ENCODE peak calls at places on chromosomes 13 and 19, in seven cellular contexts. L is Peyer's patch, O is ovary, G is uterus, T is transverse colon, S is gastrocnemius medialis, J is adrenal gland. F is an unnamed sample.

GRCh38 chr13:30142502-30143211 is 164.7 kb downstream of the KATNAL1 start:
- DNase-seq in L (no peak), O (peak), G (peak), T (peak), S (no peak), J (peak), F (peak)

GRCh38 chr19:56393119-56394012 is at the start of gene ZNF582:
- DNase-seq in L (peak), O (peak), G (peak), T (peak), S (peak), J (peak), F (peak)

GRCh38 chr13:41064493-41064892 is 3.2 kb downstream of the WBP4 start:
- DNase-seq in L (no peak), O (no peak), G (no peak), T (no peak), S (no peak), J (no peak), F (no peak)

GRCh38 chr13:46168341-46168740 is 13.6 kb downstream of the LCP1 start:
- DNase-seq in L (no peak), O (no peak), G (peak), T (peak), S (no peak), J (no peak), F (peak)

GRCh38 chr13:110964229-110965037 is 49.6 kb upstream of the ANKRD10 start:
- DNase-seq in L (no peak), O (no peak), G (no peak), T (no peak), S (no peak), J (no peak), F (no peak)

GRCh38 chr19:55027472-55028337 is 10.4 kb downstream of the GP6 start:
- DNase-seq in L (no peak), O (no peak), G (no peak), T (no peak), S (no peak), J (no peak), F (no peak)

GRCh38 chr19:6278740-6279619 is 795 bp downstream of the MLLT1 start:
- DNase-seq in L (no peak), O (peak), G (peak), T (no peak), S (no peak), J (no peak), F (no peak)

GRCh38 chr13:40980466-40980865 is 38.6 kb downstream of the ELF1 start:
- DNase-seq in L (no peak), O (no peak), G (no peak), T (no peak), S (no peak), J (no peak), F (no peak)

GRCh38 chr19:16571689-16572331 is 405 bp downstream of the SLC35E1 start:
- DNase-seq in L (no peak), O (no peak), G (no peak), T (peak), S (no peak), J (peak), F (no peak)

GRCh38 chr13:84400711-84401110 is 518.4 kb upstream of the SLITRK1 start:
- DNase-seq in L (no peak), O (no peak), G (no peak), T (no peak), S (no peak), J (no peak), F (no peak)

GRCh38 chr19:32622002-32622401 is 41.0 kb downstream of the PDCD5 start:
- DNase-seq in L (no peak), O (no peak), G (no peak), T (no peak), S (no peak), J (no peak), F (no peak)

GRCh38 chr19:803686-804418 is 6.6 kb downstream of the PTBP1 start:
- DNase-seq in L (no peak), O (no peak), G (no peak), T (no peak), S (no peak), J (peak), F (no peak)
- TF ChIP-seq POLR2A in L (no peak), O (no peak), G (no peak), T (no peak), S (no peak), J (no peak), F (no peak)

DNA sequence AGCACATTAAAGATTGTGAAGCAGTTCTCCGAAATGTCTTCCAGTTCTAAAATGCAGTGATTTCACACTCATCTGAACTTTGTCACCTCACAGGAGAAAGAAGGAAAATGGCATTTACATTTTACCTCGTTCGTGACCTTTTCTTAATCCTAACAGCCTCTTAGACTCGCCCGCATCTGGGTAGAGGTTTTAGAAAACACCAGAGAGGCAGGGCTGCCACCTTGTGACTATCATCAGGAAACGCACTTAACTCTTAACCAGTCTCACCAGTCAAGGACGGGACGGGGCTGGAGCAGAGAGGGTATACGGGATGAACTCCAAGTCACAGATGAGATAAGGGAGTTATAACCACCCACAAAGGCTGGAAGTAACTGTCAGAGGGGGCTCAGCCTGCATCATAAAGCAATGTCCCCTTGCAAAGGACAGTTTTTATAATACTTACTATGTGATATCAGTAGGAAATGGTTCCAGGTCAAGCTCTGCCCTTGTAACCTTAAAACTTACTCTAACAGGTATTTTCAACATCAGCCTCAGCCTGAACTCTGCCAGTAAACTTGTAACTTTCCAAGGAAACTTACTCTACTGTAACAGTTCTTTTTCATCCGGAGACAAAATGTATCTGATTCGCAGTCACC is 8.6 kb upstream of the CEACAM6 start:
- DNase-seq in L (peak), O (no peak), G (no peak), T (peak), S (no peak), J (peak), F (peak)
- H3K27ac ChIP-seq in L (no peak), O (no peak), G (no peak), T (peak), S (no peak), J (no peak), F (no peak)

GRCh38 chr19:41308450-41309224 is 1.3 kb upstream of the CCDC97 start:
- DNase-seq in L (peak), O (peak), G (peak), T (peak), S (peak), J (peak), F (peak)
- TF ChIP-seq POLR2A in L (no peak), O (no peak), G (no peak), T (peak), S (no peak), J (no peak), F (no peak)

DNA sequence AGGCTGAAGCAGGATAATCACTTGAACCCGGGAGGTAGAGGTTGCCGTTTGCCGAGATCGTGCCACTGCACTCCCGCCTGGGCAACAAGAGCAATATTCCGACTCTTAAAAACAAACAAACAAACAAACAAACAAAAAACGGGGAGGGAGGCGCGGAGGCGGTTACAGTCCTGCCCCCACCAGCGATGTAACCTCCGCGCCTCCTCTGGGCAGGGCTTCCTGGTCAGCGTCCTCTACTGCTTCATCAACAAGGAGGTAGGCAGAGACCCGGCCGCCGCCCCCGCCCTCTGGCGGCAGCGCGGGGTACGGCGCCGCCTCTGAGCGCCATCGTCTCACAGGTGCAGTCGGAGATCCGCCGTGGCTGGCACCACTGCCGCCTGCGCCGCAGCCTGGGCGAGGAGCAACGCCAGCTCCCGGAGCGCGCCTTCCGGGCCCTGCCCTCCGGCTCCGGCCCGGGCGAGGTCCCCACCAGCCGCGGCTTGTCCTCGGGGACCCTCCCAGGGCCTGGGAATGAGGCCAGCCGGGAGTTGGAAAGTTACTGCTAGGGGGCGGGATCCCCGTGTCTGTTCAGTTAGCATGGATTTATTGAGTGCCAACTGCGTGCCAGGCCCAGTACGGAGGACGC is 10.2 kb downstream of the SNRPD2 start:
- DNase-seq in L (peak), O (peak), G (peak), T (peak), S (peak), J (peak), F (peak)
- H3K27ac ChIP-seq in L (peak), O (peak), G (peak), T (peak), S (peak), J (peak), F (no peak)

GRCh38 chr19:11140896-11141295 is 14.7 kb downstream of the SPC24 start:
- DNase-seq in L (no peak), O (no peak), G (no peak), T (no peak), S (no peak), J (no peak), F (no peak)

GRCh38 chr19:11136400-11137101 is 19.0 kb downstream of the SPC24 start:
- DNase-seq in L (no peak), O (no peak), G (no peak), T (no peak), S (no peak), J (no peak), F (no peak)

GRCh38 chr19:11137542-11138384 is 17.8 kb downstream of the SPC24 start:
- DNase-seq in L (peak), O (peak), G (peak), T (peak), S (peak), J (peak), F (peak)

GRCh38 chr19:11141937-11142527 is 13.6 kb downstream of the SPC24 start:
- DNase-seq in L (no peak), O (peak), G (peak), T (no peak), S (no peak), J (no peak), F (no peak)

GRCh38 chr19:11138659-11139526 is 16.7 kb downstream of the SPC24 start:
- DNase-seq in L (peak), O (peak), G (peak), T (peak), S (peak), J (peak), F (peak)
- TF ChIP-seq POLR2A in L (no peak), O (peak), G (peak), T (no peak), S (no peak), J (no peak), F (no peak)

DNA sequence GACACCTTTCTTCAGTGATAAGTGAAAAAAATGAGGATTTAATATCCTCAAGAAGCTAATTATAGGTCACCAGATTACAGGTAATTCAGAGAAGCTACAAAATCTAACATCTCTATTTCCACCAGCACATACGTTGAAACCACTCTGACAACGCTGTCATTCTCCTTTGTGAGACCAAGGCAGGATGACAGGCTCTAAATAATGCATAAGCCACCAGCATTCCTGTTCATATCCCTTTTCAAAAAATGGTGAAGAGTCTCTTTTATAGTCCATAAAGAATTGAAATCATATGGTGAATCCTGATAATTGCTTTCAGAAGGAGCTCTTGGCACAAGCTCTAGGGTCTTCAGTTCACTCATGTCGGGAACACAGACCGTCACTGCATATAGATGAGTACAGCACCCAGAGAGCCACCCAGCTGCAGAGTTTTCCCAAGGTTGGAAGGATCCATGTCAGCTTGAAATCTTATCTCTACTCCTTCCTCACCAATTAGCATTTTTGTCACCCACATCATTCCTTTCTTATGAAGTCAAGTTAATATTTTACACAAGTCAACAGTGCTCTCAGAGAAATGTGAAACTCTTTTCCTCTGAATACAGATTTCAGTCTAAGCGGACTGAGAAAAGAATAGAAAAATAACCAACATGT is 431.4 kb downstream of the TBC1D4 start:
- DNase-seq in L (no peak), O (no peak), G (no peak), T (no peak), S (no peak), J (no peak), F (no peak)
- H3K27ac ChIP-seq in L (no peak), O (no peak), G (no peak), T (no peak), S (no peak), J (no peak), F (no peak)

GRCh38 chr19:3054972-3055740 is 7.1 kb downstream of the TLE5 start:
- DNase-seq in L (no peak), O (no peak), G (no peak), T (no peak), S (no peak), J (no peak), F (no peak)
- TF ChIP-seq POLR2A in L (no peak), O (no peak), G (no peak), T (no peak), S (no peak), J (no peak), F (no peak)